ENCODE peak calls at places on chromosomes 1 and 21, in seven cellular contexts. Y, A, T, V, S, K and B are unnamed samples.

GRCh38 chr1:60251426-60251825 is 177.9 kb upstream of the C1orf87 start:
- DNase-seq in Y (no peak), T (no peak), K (no peak), V (no peak), A (no peak), S (no peak), B (no peak)

GRCh38 chr1:66777846-66778245 is 23.2 kb downstream of the INSL5 start:
- DNase-seq in A (no peak), V (no peak), T (no peak), S (no peak), K (no peak), Y (no peak), B (no peak)

GRCh38 chr1:197761654-197762053 is 13.6 kb downstream of the DENND1B start:
- DNase-seq in K (no peak), T (no peak), A (no peak), S (no peak), V (no peak), Y (no peak), B (no peak)

GRCh38 chr1:230509281-230509977 is 83.3 kb upstream of the PGBD5 start:
- DNase-seq in T (no peak), K (no peak), S (no peak), A (no peak), V (peak), Y (no peak), B (no peak)

GRCh38 chr1:19416145-19416544 is 69.2 kb downstream of the CAPZB start:
- DNase-seq in V (no peak), A (no peak), K (no peak), Y (no peak), S (no peak), T (no peak), B (no peak)

GRCh38 chr1:68136187-68136586 is 85.8 kb upstream of the DIRAS3 start:
- DNase-seq in Y (no peak), A (no peak), K (no peak), S (no peak), T (no peak), V (no peak), B (no peak)

GRCh38 chr1:15465674-15466073 is 9.1 kb downstream of the CELA2A start:
- DNase-seq in Y (no peak), T (peak), A (no peak), V (no peak), K (no peak), S (no peak), B (no peak)

GRCh38 chr1:185491604-185492003 is 174.6 kb upstream of the IVNS1ABP start:
- DNase-seq in Y (no peak), T (no peak), K (no peak), A (no peak), V (no peak), S (no peak), B (no peak)

GRCh38 chr1:213014642-213015041 is 1.0 kb downstream of the ANGEL2 start:
- DNase-seq in S (no peak), V (no peak), T (no peak), A (peak), Y (no peak), K (peak), B (no peak)

GRCh38 chr1:223531742-223532341 is 133.7 kb downstream of the CAPN8 start:
- DNase-seq in S (peak), T (peak), Y (peak), V (no peak), K (peak), A (peak), B (no peak)

GRCh38 chr1:11078631-11079030 is 18.8 kb upstream of the SRM start:
- DNase-seq in A (no peak), T (no peak), S (no peak), Y (no peak), K (no peak), V (no peak), B (no peak)

GRCh38 chr1:50873458-50874187 is 86.4 kb downstream of the FAF1 start:
- DNase-seq in Y (peak), S (peak), K (peak), T (peak), V (peak), A (peak), B (peak)

GRCh38 chr1:61165402-61165801 is 83.0 kb downstream of the NFIA start:
- DNase-seq in T (no peak), A (no peak), S (no peak), Y (no peak), K (no peak), V (no peak), B (no peak)

GRCh38 chr21:43923391-43923790 is 58.4 kb downstream of the AGPAT3 start:
- DNase-seq in A (no peak), K (peak), T (no peak), V (no peak), S (no peak), Y (no peak), B (no peak)

DNA sequence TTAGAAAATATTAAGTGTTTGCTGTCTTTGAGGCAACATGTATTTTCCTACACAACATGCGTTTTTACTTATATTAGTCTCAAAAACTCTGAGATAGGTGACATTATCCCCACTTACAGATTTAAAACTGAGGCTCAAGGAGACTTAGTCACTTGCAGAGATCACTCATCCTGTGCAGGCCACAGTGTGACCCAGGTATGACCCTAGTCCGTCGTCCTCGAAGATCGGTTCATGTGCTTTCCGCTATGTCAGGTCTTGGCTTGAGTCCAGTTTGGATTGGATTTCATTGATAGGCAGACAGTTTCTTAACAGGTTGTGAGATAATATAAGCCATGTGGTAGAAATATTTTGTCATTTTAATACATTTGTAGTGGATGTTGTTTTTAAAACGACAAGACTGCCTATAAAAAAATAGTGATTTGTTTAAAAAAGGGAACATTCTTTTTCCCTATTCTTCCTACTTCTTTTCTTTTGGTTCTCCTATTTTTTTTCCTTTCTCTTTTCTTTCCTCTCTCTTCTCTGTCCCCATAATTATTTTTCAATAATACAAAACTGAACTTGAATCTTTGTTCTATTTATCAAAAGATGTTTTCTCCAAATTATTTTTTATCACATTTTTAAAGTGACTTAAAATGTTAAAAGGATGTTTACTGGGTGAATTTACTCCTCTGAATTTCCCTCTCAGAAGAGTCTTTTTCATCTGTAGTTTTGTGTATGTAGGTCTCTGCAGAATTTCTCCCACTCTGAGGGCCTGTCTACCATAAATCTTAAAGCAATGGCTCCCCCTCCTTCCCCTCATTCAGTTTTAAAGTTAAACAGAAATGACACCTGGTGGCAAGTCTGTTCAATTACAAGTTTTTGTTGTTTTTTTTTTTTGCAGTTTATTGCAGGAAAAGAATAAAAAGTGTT is 81.8 kb downstream of the PHTF1 start:
- DNase-seq in A (peak), K (peak), Y (no peak), V (no peak), S (peak), T (peak), B (peak)
- TF ChIP-seq TAF1 in A (no peak), K (no peak), Y (no peak), V (no peak), S (no peak), T (no peak), B (no peak)

DNA sequence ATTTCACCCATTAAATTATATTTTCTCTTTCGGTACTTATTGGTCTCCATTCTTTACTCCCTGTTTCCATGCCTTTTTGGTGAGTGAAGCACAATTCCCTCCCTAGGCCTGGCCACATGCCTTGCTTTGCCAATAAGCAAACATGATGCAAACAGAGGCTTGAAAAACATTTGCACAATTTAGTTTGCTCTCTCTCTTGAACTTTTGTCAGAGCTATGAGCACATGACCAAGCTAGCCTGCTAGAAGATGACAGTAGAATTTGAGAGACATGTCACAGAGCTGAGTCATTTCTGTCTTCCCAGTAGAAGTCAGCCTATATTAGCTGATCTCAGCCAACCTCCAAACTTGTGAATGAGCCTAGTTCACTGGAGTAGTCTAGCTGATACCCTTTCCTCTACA is 24.6 kb downstream of the ANGPTL3 start:
- DNase-seq in V (peak), A (peak), K (no peak), T (no peak), Y (no peak), S (peak), B (peak)
- TF ChIP-seq TAF1 in V (no peak), A (no peak), K (no peak), T (no peak), Y (no peak), S (no peak), B (no peak)

GRCh38 chr1:172135076-172135672 is 285.3 kb upstream of the C1orf105 start:
- DNase-seq in K (no peak), T (peak), V (no peak), Y (no peak), A (peak), S (no peak), B (no peak)

GRCh38 chr1:172137703-172138102 is 282.8 kb upstream of the C1orf105 start:
- DNase-seq in S (no peak), K (no peak), Y (no peak), A (no peak), V (no peak), T (no peak), B (no peak)

GRCh38 chr1:172136925-172137324 is 283.6 kb upstream of the C1orf105 start:
- DNase-seq in V (no peak), T (no peak), K (no peak), Y (no peak), S (no peak), A (no peak), B (no peak)

GRCh38 chr1:172134087-172134731 is 286.3 kb upstream of the C1orf105 start:
- DNase-seq in K (no peak), T (no peak), V (peak), S (no peak), Y (no peak), A (no peak), B (no peak)

DNA sequence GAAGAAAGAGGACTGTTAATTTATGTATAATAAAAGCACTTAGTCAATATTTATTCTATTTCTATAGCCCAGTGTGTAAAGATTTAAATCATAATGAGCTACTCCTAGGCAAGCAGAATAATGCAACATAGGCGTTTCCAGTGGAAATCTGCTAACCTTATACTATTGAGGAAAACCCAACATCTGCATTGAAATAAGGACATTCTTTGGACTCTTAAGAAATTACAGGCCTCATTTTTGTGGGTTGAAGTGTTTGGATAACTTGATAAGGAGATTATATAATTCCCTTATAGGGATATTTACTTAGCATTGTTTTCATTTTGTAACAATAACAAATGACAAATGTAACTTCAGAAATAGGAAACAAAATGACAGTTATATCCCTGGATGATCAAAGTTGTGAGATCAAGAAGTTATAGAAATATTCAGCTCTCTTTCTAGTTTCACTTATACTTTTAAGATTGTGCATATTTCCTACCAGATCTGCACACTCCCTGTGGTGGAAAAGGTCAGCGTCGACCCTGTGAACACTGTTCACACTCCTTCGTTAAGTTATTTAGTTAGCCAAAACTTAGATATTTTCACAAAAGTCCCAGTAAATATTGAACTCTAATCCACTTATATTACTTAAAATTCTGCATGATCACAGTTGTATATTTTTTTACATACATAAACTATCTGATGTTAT is 284.4 kb upstream of the C1orf105 start:
- DNase-seq in A (no peak), T (no peak), Y (no peak), S (no peak), K (no peak), V (no peak), B (no peak)
- TF ChIP-seq TAF1 in A (no peak), T (no peak), Y (no peak), S (no peak), K (no peak), V (no peak), B (no peak)

DNA sequence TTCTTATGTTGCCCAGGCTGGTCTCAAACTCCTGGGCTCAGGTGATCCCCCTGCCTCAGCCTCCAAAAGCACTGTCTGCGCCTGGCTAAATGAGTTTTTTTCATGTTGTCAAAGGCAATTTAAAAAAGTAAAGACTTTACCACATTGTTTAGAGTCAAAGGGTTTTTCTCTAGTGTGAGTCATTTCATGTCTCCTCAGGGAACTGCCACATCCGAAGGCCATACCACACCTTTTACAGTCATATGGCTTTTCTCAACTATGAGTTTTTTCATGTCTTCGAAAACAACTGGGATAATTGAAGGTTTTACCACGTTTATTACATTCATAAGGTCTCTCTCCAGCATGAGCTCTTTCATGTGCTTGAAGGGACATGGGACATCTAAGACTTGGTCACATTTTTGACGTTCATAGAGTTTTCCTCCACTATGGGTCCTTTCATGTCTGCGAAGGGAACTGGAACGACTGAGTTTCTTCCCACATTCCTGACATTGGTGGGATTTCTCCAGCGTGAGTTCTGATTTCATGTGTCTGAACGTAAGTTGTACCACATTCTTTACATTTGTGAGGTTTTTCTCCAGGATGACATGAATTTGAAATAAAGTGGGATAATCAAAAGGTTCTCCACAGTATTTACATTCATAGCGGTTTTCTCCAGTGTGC is 65.6 kb downstream of the UCHL5 start:
- DNase-seq in V (no peak), A (no peak), T (no peak), K (no peak), Y (no peak), S (no peak), B (no peak)
- TF ChIP-seq TAF1 in V (no peak), A (no peak), T (no peak), K (no peak), Y (no peak), S (no peak), B (no peak)

GRCh38 chr1:102941364-102941947 is 166.9 kb downstream of the COL11A1 start:
- DNase-seq in A (no peak), V (no peak), S (no peak), K (no peak), Y (no peak), T (no peak), B (no peak)

GRCh38 chr1:102942324-102942723 is 166.0 kb downstream of the COL11A1 start:
- DNase-seq in S (no peak), K (no peak), Y (no peak), V (no peak), A (no peak), T (no peak), B (no peak)

GRCh38 chr1:102937401-102937800 is 170.9 kb downstream of the COL11A1 start:
- DNase-seq in K (no peak), S (no peak), A (no peak), T (no peak), Y (no peak), V (no peak), B (no peak)
- TF ChIP-seq TAF1 in K (no peak), S (no peak), A (no peak), T (no peak), Y (no peak), V (no peak), B (no peak)